ENCODE peak calls at places on chromosomes 4 and X, in seven cellular contexts. H, W, J, A, U, Z and B are unnamed samples.

GRCh38 chr4:78748361-78748760 is 27.8 kb upstream of the BMP2K start:
- DNase-seq in U (no peak), A (no peak), J (no peak), H (no peak), Z (no peak), W (no peak), B (no peak)

GRCh38 chr4:153973942-153974341 is 185.1 kb upstream of the SFRP2 start:
- DNase-seq in Z (no peak), H (no peak), A (no peak), W (no peak), J (no peak), U (no peak), B (no peak)

GRCh38 chrX:72243472-72243871 is 4.6 kb upstream of the ERCC6L start:
- DNase-seq in W (no peak), J (no peak), H (no peak), A (no peak), U (no peak), Z (no peak), B (no peak)

GRCh38 chr4:155535802-155536454 is 130.7 kb upstream of the GUCY1A1 start:
- DNase-seq in J (no peak), A (no peak), W (no peak), U (no peak), Z (no peak), H (no peak), B (no peak)

GRCh38 chr4:100738388-100739165 is 220.8 kb upstream of the EMCN start:
- DNase-seq in A (no peak), U (peak; percentile 79), W (no peak), J (no peak), Z (peak; percentile 5), H (no peak), B (no peak)

GRCh38 chrX:120308558-120308957 is 2.7 kb downstream of the TMEM255A start:
- DNase-seq in A (no peak), H (no peak), U (no peak), J (no peak), Z (peak; percentile 36), W (no peak), B (no peak)

GRCh38 chr4:153549401-153549800 is 83.2 kb downstream of the TMEM131L start:
- DNase-seq in Z (no peak), U (no peak), H (no peak), W (no peak), A (no peak), J (no peak), B (no peak)

GRCh38 chr4:181860668-181861067 is 382.5 kb upstream of the TENM3 start:
- DNase-seq in Z (no peak), H (no peak), U (no peak), A (no peak), W (no peak), J (no peak), B (no peak)

GRCh38 chr4:94689155-94689554 is 68.6 kb upstream of the BMPR1B start:
- DNase-seq in U (no peak), W (no peak), J (no peak), H (no peak), A (no peak), Z (no peak), B (no peak)

GRCh38 chrX:48487362-48487785 is 11.4 kb downstream of the FTSJ1 start:
- DNase-seq in H (peak; percentile 53), J (peak; percentile 30), A (no peak), W (no peak), Z (no peak), U (peak; percentile 90), B (no peak)

GRCh38 chr4:38663021-38663800 is 788 bp upstream of the KLF3 start:
- DNase-seq in W (no peak), J (no peak), A (no peak), U (no peak), Z (no peak), H (no peak), B (no peak)

GRCh38 chrX:24241822-24242648 is 71.8 kb downstream of the SUPT20HL2 start:
- DNase-seq in W (peak; percentile 71), Z (no peak), J (peak; percentile 31), A (no peak), U (no peak), H (peak; percentile 12), B (peak; percentile 44)

GRCh38 chr4:6377626-6378492 is 94.6 kb downstream of the PPP2R2C start:
- DNase-seq in H (no peak), J (no peak), Z (no peak), W (peak; percentile 51), U (no peak), A (no peak), B (no peak)

GRCh38 chr4:168028568-168028967 is 63.8 kb upstream of the ANXA10 start:
- DNase-seq in Z (no peak), W (peak; percentile 5), A (no peak), H (no peak), J (peak; percentile 5), U (peak; percentile 28), B (peak; percentile 4)

GRCh38 chr4:118034061-118034785 is at the start of gene NDST3:
- DNase-seq in Z (no peak), A (no peak), H (no peak), W (peak; percentile 81), U (peak; percentile 71), J (peak; percentile 32), B (peak; percentile 65)

GRCh38 chr4:188872809-188873208 is 733.6 kb downstream of the TRIML1 start:
- DNase-seq in H (no peak), U (no peak), Z (no peak), W (no peak), J (no peak), A (no peak), B (no peak)

GRCh38 chr4:2787230-2788100 is 5.4 kb upstream of the SH3BP2 start:
- DNase-seq in Z (no peak), A (peak; percentile 88), U (no peak), W (peak; percentile 33), H (no peak), J (no peak), B (no peak)

GRCh38 chr4:56372774-56373173 is 14.5 kb downstream of the AASDH start:
- DNase-seq in H (no peak), U (no peak), W (no peak), J (no peak), A (no peak), Z (no peak), B (no peak)

GRCh38 chr4:76811604-76812412 is 86.1 kb downstream of the SOWAHB start:
- DNase-seq in W (no peak), J (no peak), U (no peak), A (no peak), Z (no peak), H (no peak), B (no peak)

GRCh38 chrX:109485470-109486340 is 3.8 kb upstream of the GUCY2F start:
- DNase-seq in H (peak; percentile 61), J (peak; percentile 47), W (peak; percentile 38), A (peak; percentile 34), Z (no peak), U (peak; percentile 49), B (peak; percentile 59)

GRCh38 chr4:105978684-105979296 is 83.5 kb downstream of the NPNT start:
- DNase-seq in Z (no peak), H (no peak), J (no peak), A (no peak), W (no peak), U (no peak), B (no peak)

GRCh38 chrX:75968293-75968692 is 183.2 kb upstream of the MAGEE2 start:
- DNase-seq in Z (peak; percentile 1), H (no peak), U (peak; percentile 15), W (no peak), A (no peak), J (peak; percentile 3), B (peak; percentile 13)

GRCh38 chr4:2400841-2401609 is 17.4 kb downstream of the ZFYVE28 start:
- DNase-seq in J (no peak), W (no peak), Z (no peak), A (no peak), U (no peak), H (no peak), B (peak; percentile 71)

GRCh38 chr4:10587697-10588096 is 96.9 kb downstream of the CLNK start:
- DNase-seq in A (no peak), H (no peak), Z (no peak), J (no peak), U (no peak), W (no peak), B (no peak)

GRCh38 chr4:80492761-80493160 is 157.2 kb downstream of the CFAP299 start:
- DNase-seq in H (no peak), W (no peak), U (no peak), A (no peak), J (no peak), Z (no peak), B (no peak)

GRCh38 chr4:13454786-13455185 is 29.4 kb downstream of the RAB28 start:
- DNase-seq in J (no peak), Z (no peak), W (no peak), A (no peak), U (no peak), H (no peak), B (no peak)

GRCh38 chrX:54785901-54786300 is 12.2 kb downstream of the ITIH6 start:
- DNase-seq in U (no peak), H (no peak), J (peak; percentile 7), A (no peak), Z (no peak), W (no peak), B (peak; percentile 65)

GRCh38 chrX:154401918-154402621 is 3.9 kb downstream of the RPL10 start:
- DNase-seq in W (no peak), Z (no peak), A (no peak), J (no peak), H (no peak), U (no peak), B (peak; percentile 76)

GRCh38 chrX:102155806-102156179 is at the start of gene BEX5:
- DNase-seq in W (peak; percentile 53), A (no peak), H (peak; percentile 18), Z (peak; percentile 21), J (no peak), U (no peak), B (peak; percentile 79)

GRCh38 chrX:19188566-19188965 is 66.3 kb upstream of the ADGRG2 start:
- DNase-seq in U (no peak), W (no peak), J (no peak), H (no peak), Z (no peak), A (no peak), B (no peak)
- TF ChIP-seq JUND in U (no peak), W (no peak), J (no peak), H (no peak), Z (no peak), A (no peak), B (no peak)

GRCh38 chr4:26175016-26175786 is 145.6 kb upstream of the RBPJ start:
- DNase-seq in Z (no peak), J (no peak), W (no peak), A (peak; percentile 53), U (no peak), H (no peak), B (no peak)
- TF ChIP-seq JUND in Z (no peak), J (no peak), W (no peak), A (no peak), U (no peak), H (no peak), B (no peak)

GRCh38 chrX:74351760-74352159 is 47.8 kb downstream of the ZCCHC13 start:
- DNase-seq in U (no peak), Z (no peak), J (no peak), H (no peak), W (no peak), A (no peak), B (no peak)
- TF ChIP-seq JUND in U (no peak), Z (no peak), J (no peak), H (no peak), W (no peak), A (no peak), B (no peak)

DNA sequence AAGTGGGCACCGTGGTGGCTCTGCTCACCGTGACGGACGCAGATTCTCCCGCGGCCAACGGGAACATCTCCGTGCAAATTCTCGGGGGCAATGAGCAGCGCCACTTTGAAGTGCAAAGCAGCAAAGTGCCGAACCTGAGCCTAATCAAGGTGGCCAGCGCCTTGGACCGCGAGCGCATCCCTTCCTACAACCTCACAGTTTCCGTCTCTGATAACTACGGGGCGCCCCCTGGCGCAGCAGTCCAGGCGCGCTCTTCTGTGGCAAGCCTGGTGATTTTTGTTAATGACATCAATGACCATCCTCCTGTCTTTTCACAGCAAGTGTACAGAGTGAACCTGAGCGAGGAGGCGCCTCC is 2.7 kb downstream of the FAT4 start:
- DNase-seq in Z (no peak), A (no peak), W (peak; percentile 57), H (no peak), U (no peak), J (no peak), B (no peak)
- TF ChIP-seq JUND in Z (no peak), A (no peak), W (no peak), H (no peak), U (no peak), J (no peak), B (no peak)